ENCODE peak calls at places on chromosomes 4 and X, in five cellular contexts. C is endothelial cell of umbilical vein, R is cardiac fibroblast, Q is HL-60, J is heart right ventricle. Z is an unnamed sample.

GRCh38 chr4:35725131-35725530 is 519.2 kb downstream of the ARAP2 start:
- DNase-seq in C (no peak), R (no peak), Q (no peak), J (no peak), Z (no peak)

GRCh38 chrX:57595381-57595811 is 3.6 kb downstream of the ZXDB start:
- DNase-seq in C (peak; percentile 61), R (peak; percentile 85), Q (no peak), J (peak; percentile 5), Z (no peak)

GRCh38 chr4:76694056-76694455 is 203.9 kb downstream of the SOWAHB start:
- DNase-seq in C (no peak), R (no peak), Q (no peak), J (no peak), Z (no peak)

GRCh38 chrX:132490086-132490419 is 1.2 kb upstream of the MBNL3 start:
- DNase-seq in C (no peak), R (no peak), Q (peak; percentile 22), J (no peak), Z (no peak)

GRCh38 chr4:144178414-144178813 is 37.9 kb upstream of the GYPA start:
- DNase-seq in C (peak; percentile 27), R (peak; percentile 31), Q (no peak), J (no peak), Z (no peak)

GRCh38 chr4:8912089-8912455 is 40.4 kb upstream of the HMX1 start:
- DNase-seq in C (no peak), R (no peak), Q (no peak), J (no peak), Z (no peak)

GRCh38 chrX:140766024-140766611 is 56.6 kb downstream of the LINC00632 start:
- DNase-seq in C (peak; percentile 54), R (peak; percentile 72), Q (peak; percentile 21), J (peak; percentile 6), Z (no peak)

GRCh38 chrX:69093960-69094935 is 71.0 kb downstream of the PJA1 start:
- DNase-seq in C (peak; percentile 26), R (peak; percentile 72), Q (peak; percentile 44), J (peak; percentile 45), Z (peak; percentile 1)

GRCh38 chrX:114047558-114047957 is 536.3 kb upstream of the HTR2C start:
- DNase-seq in C (no peak), R (no peak), Q (no peak), J (no peak), Z (no peak)

GRCh38 chr4:22334155-22334554 is 181.7 kb downstream of the ADGRA3 start:
- DNase-seq in C (no peak), R (no peak), Q (no peak), J (no peak), Z (no peak)

GRCh38 chrX:131703646-131704045 is 159.8 kb downstream of the OR13H1 start:
- DNase-seq in C (no peak), R (no peak), Q (no peak), J (no peak), Z (no peak)

GRCh38 chrX:23554304-23554703 is 113.0 kb upstream of the PRDX4 start:
- DNase-seq in C (peak; percentile 25), R (peak; percentile 60), Q (peak; percentile 1), J (no peak), Z (no peak)

GRCh38 chrX:107273795-107274194 is 67.4 kb downstream of the DNAAF6 start:
- DNase-seq in C (no peak), R (no peak), Q (no peak), J (no peak), Z (no peak)

GRCh38 chrX:101415180-101416130 is 7.4 kb downstream of the HNRNPH2 start:
- DNase-seq in C (peak; percentile 78), R (peak; percentile 85), Q (peak; percentile 49), J (peak; percentile 24), Z (no peak)

GRCh38 chrX:44747317-44747716 is 96.5 kb upstream of the DUSP21 start:
- DNase-seq in C (no peak), R (no peak), Q (peak; percentile 30), J (no peak), Z (no peak)

GRCh38 chrX:92213781-92214180 is 434.6 kb downstream of the PCDH11X start:
- DNase-seq in C (no peak), R (no peak), Q (no peak), J (no peak), Z (no peak)

GRCh38 chr4:52312722-52313121 is 261.6 kb downstream of the SPATA18 start:
- DNase-seq in C (no peak), R (no peak), Q (no peak), J (no peak), Z (no peak)

GRCh38 chr4:135492439-135492838 is 1290.8 kb upstream of the PABPC4L start:
- DNase-seq in C (no peak), R (no peak), Q (no peak), J (no peak), Z (no peak)

GRCh38 chr4:26985836-26986235 is 125.2 kb downstream of the STIM2 start:
- DNase-seq in C (no peak), R (no peak), Q (peak; percentile 14), J (no peak), Z (no peak)

GRCh38 chr4:88592600-88593448 is 544 bp downstream of the HERC3 start:
- DNase-seq in C (peak; percentile 76), R (peak; percentile 77), Q (peak; percentile 74), J (peak; percentile 77), Z (peak; percentile 31)

GRCh38 chr4:8860096-8860891 is 11.3 kb downstream of the HMX1 start:
- DNase-seq in C (no peak), R (no peak), Q (no peak), J (no peak), Z (no peak)

GRCh38 chr4:127124919-127125318 is 507.8 kb upstream of the INTU start:
- DNase-seq in C (no peak), R (peak; percentile 11), Q (no peak), J (no peak), Z (no peak)

GRCh38 chr4:54228064-54228527 is 997 bp upstream of the PDGFRA start:
- DNase-seq in C (no peak), R (peak; percentile 94), Q (no peak), J (peak; percentile 75), Z (no peak)

GRCh38 chrX:16832301-16832700 is 37.9 kb downstream of the RBBP7 start:
- DNase-seq in C (no peak), R (peak; percentile 12), Q (no peak), J (no peak), Z (no peak)

GRCh38 chr4:61561028-61561427 is 360.9 kb downstream of the ADGRL3 start:
- DNase-seq in C (no peak), R (no peak), Q (no peak), J (no peak), Z (no peak)

GRCh38 chr4:188987011-188987410 is 847.8 kb downstream of the TRIML1 start:
- DNase-seq in C (no peak), R (no peak), Q (no peak), J (no peak), Z (no peak)

GRCh38 chr4:99853993-99854392 is 37.4 kb downstream of the DAPP1 start:
- DNase-seq in C (no peak), R (no peak), Q (no peak), J (no peak), Z (no peak)

GRCh38 chr4:104465620-104466019 is 29.1 kb downstream of the CXXC4 start:
- DNase-seq in C (no peak), R (no peak), Q (no peak), J (no peak), Z (no peak)

GRCh38 chrX:11321986-11322385 is 28.8 kb downstream of the AMELX start:
- DNase-seq in C (no peak), R (peak; percentile 42), Q (no peak), J (no peak), Z (no peak)

GRCh38 chr4:16779028-16779675 is 119.3 kb downstream of the LDB2 start:
- DNase-seq in C (no peak), R (peak; percentile 69), Q (no peak), J (no peak), Z (no peak)

DNA sequence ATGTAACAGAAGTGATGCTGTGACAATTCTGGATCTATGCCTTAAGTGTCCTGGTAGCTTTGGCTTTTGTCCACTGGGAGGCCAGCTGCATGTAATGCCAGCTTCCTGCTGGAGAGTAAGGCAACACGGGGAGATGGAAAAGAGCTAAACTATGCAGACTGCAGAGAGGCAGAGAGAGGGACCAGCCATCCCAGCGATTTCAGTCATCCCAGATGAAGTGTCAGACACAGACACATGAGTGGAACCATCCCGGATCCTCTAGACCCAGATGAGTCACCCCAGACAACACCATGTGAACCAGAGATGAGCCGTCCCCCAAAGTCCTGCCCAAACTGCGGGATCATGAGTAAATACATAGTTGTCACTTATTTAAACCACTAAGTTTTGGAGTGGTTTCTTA is 14.6 kb downstream of the SRPX start:
- DNase-seq in C (no peak), R (no peak), Q (no peak), J (no peak), Z (no peak)
- TF ChIP-seq CTCF in C (no peak), R (peak; percentile 7), Q (no peak), J (no peak), Z (no peak)

GRCh38 chrX:147911192-147912022 is at the start of gene FMR1:
- DNase-seq in C (peak; percentile 91), R (peak; percentile 94), Q (peak; percentile 89), J (peak; percentile 91), Z (peak; percentile 77)
- H3K4me3 ChIP-seq in C (peak within 1 kb of the TSS; percentile 88), R (peak within 1 kb of the TSS; percentile 79), Q (peak within 1 kb of the TSS; percentile 70), J (peak within 1 kb of the TSS; percentile 88), Z (peak within 1 kb of the TSS; percentile 84)

GRCh38 chrX:150201841-150202240 is 161.3 kb upstream of the MAMLD1 start:
- DNase-seq in C (no peak), R (peak; percentile 17), Q (no peak), J (no peak), Z (no peak)

GRCh38 chrX:150207733-150208132 is 155.4 kb upstream of the MAMLD1 start:
- DNase-seq in C (no peak), R (no peak), Q (no peak), J (no peak), Z (no peak)

GRCh38 chrX:150202641-150203248 is 160.4 kb upstream of the MAMLD1 start:
- DNase-seq in C (peak; percentile 37), R (peak; percentile 88), Q (peak; percentile 23), J (no peak), Z (no peak)

GRCh38 chrX:150203249-150203647 is 159.9 kb upstream of the MAMLD1 start:
- DNase-seq in C (no peak), R (no peak), Q (no peak), J (no peak), Z (no peak)

GRCh38 chrX:150205011-150205410 is 158.1 kb upstream of the MAMLD1 start:
- DNase-seq in C (no peak), R (peak; percentile 62), Q (no peak), J (no peak), Z (no peak)
- TF ChIP-seq CTCF in C (no peak), R (peak; percentile 2), Q (no peak), J (no peak), Z (no peak)

DNA sequence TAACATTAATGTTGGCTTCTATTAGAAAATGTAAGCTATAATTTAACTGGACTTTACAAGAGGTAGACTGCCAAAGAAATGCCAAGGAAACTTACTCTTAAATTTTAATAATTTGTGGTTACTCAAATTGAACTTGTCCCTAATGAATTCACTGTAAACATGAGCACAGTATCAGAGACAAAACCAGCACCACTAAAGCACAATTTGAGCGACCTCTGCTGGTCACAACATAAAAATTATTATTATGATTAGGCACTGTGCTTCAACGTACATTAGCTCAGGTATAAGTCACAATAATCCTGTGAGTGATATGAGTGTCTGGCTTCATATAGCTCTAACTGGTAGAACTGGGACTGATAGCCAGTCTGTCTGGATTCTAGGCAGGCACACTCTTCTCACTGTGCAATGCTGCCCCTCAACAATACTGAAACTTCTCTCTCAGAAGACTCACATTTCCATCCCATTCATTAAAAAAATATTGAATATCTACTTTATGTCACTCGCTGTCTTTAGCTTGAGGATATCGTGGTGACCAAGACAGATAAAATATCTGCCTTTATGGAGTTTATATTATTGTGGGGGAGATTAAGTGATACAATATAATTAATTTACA is 8.0 kb downstream of the NUDT6 start:
- DNase-seq in C (peak; percentile 77), R (peak; percentile 67), Q (no peak), J (no peak), Z (peak; percentile 21)
- H3K4me3 ChIP-seq in C (no peak overlapping the region), R (no peak overlapping the region), Q (no peak overlapping the region), J (no peak overlapping the region), Z (no peak overlapping the region)

GRCh38 chrX:30308263-30309138 is 689 bp downstream of the NR0B1 start:
- DNase-seq in C (peak; percentile 4), R (peak; percentile 16), Q (peak; percentile 13), J (no peak), Z (no peak)
- TF ChIP-seq CTCF in C (peak; percentile 29), R (peak; percentile 22), Q (no peak), J (no peak), Z (peak; percentile 25)

Z was measured in GM12864.